ENCODE peak calls at places on chromosomes 11 and 22, in six cellular contexts. One of them, this sample, is unnamed.

GRCh38 chr22:46777609-46777970 is 15.1 kb downstream of the TBC1D22A start:
- DNase-seq in body of pancreas: no peak
- DNase-seq in testis: no peak
- DNase-seq in Karpas-422: peak; percentile 82
- DNase-seq in CD8-positive, alpha-beta memory T cell: peak; percentile 35
- DNase-seq in GM23338: no peak
- DNase-seq in this sample: peak; percentile 44

GRCh38 chr22:50090141-50090714 is 422 bp downstream of the MOV10L1 start:
- DNase-seq in body of pancreas: no peak
- DNase-seq in testis: peak; percentile 28
- DNase-seq in Karpas-422: no peak
- DNase-seq in CD8-positive, alpha-beta memory T cell: no peak
- DNase-seq in GM23338: peak; percentile 57
- DNase-seq in this sample: no peak

GRCh38 chr11:82792822-82793569 is 59.3 kb upstream of the FAM181B start:
- DNase-seq in body of pancreas: no peak
- DNase-seq in testis: no peak
- DNase-seq in Karpas-422: no peak
- DNase-seq in CD8-positive, alpha-beta memory T cell: no peak
- DNase-seq in GM23338: no peak
- DNase-seq in this sample: no peak

GRCh38 chr11:112958670-112959069 is 2.5 kb upstream of the NCAM1 start:
- DNase-seq in body of pancreas: no peak
- DNase-seq in testis: no peak
- DNase-seq in Karpas-422: no peak
- DNase-seq in CD8-positive, alpha-beta memory T cell: no peak
- DNase-seq in GM23338: no peak
- DNase-seq in this sample: no peak

GRCh38 chr22:42179616-42180015 is 49.0 kb upstream of the CYP2D6 start:
- DNase-seq in body of pancreas: no peak
- DNase-seq in testis: no peak
- DNase-seq in Karpas-422: no peak
- DNase-seq in CD8-positive, alpha-beta memory T cell: no peak
- DNase-seq in GM23338: no peak
- DNase-seq in this sample: no peak

GRCh38 chr11:95556342-95557151 is 233.0 kb downstream of the FAM76B start:
- DNase-seq in body of pancreas: no peak
- DNase-seq in testis: no peak
- DNase-seq in Karpas-422: no peak
- DNase-seq in CD8-positive, alpha-beta memory T cell: no peak
- DNase-seq in GM23338: peak; percentile 2
- DNase-seq in this sample: no peak

GRCh38 chr22:37951305-37951704 is 2.1 kb downstream of the C22orf23 start:
- DNase-seq in body of pancreas: no peak
- DNase-seq in testis: no peak
- DNase-seq in Karpas-422: peak; percentile 67
- DNase-seq in CD8-positive, alpha-beta memory T cell: no peak
- DNase-seq in GM23338: peak; percentile 79
- DNase-seq in this sample: no peak

GRCh38 chr11:27107548-27107947 is 66.9 kb downstream of the BBOX1 start:
- DNase-seq in body of pancreas: no peak
- DNase-seq in testis: no peak
- DNase-seq in Karpas-422: no peak
- DNase-seq in CD8-positive, alpha-beta memory T cell: no peak
- DNase-seq in GM23338: no peak
- DNase-seq in this sample: no peak

GRCh38 chr11:61429346-61429690 is 457 bp downstream of the CPSF7 start:
- DNase-seq in body of pancreas: peak; percentile 53
- DNase-seq in testis: peak; percentile 81
- DNase-seq in Karpas-422: peak; percentile 89
- DNase-seq in CD8-positive, alpha-beta memory T cell: peak; percentile 82
- DNase-seq in GM23338: peak; percentile 87
- DNase-seq in this sample: peak; percentile 83

GRCh38 chr11:44366741-44367140 is 56.8 kb upstream of the ALX4 start:
- DNase-seq in body of pancreas: no peak
- DNase-seq in testis: no peak
- DNase-seq in Karpas-422: no peak
- DNase-seq in CD8-positive, alpha-beta memory T cell: no peak
- DNase-seq in GM23338: no peak
- DNase-seq in this sample: no peak

GRCh38 chr11:42709216-42709615 is 602.6 kb upstream of the API5 start:
- DNase-seq in body of pancreas: no peak
- DNase-seq in testis: no peak
- DNase-seq in Karpas-422: no peak
- DNase-seq in CD8-positive, alpha-beta memory T cell: no peak
- DNase-seq in GM23338: no peak
- DNase-seq in this sample: no peak

GRCh38 chr11:45347343-45347742 is 61.2 kb upstream of the SYT13 start:
- DNase-seq in body of pancreas: no peak
- DNase-seq in testis: no peak
- DNase-seq in Karpas-422: no peak
- DNase-seq in CD8-positive, alpha-beta memory T cell: no peak
- DNase-seq in GM23338: no peak
- DNase-seq in this sample: no peak

GRCh38 chr11:61645179-61645868 is 34.9 kb upstream of the DAGLA start:
- DNase-seq in body of pancreas: no peak
- DNase-seq in testis: no peak
- DNase-seq in Karpas-422: peak; percentile 72
- DNase-seq in CD8-positive, alpha-beta memory T cell: no peak
- DNase-seq in GM23338: no peak
- DNase-seq in this sample: no peak

GRCh38 chr11:24198458-24198857 is 298.4 kb upstream of the LUZP2 start:
- DNase-seq in body of pancreas: no peak
- DNase-seq in testis: no peak
- DNase-seq in Karpas-422: no peak
- DNase-seq in CD8-positive, alpha-beta memory T cell: no peak
- DNase-seq in GM23338: no peak
- DNase-seq in this sample: no peak

GRCh38 chr11:85530596-85530995 is 96.5 kb downstream of the DLG2 start:
- DNase-seq in body of pancreas: no peak
- DNase-seq in testis: no peak
- DNase-seq in Karpas-422: no peak
- DNase-seq in CD8-positive, alpha-beta memory T cell: no peak
- DNase-seq in GM23338: no peak
- DNase-seq in this sample: no peak

GRCh38 chr22:21449531-21450319 is 17.5 kb upstream of the TMEM191C start:
- DNase-seq in body of pancreas: no peak
- DNase-seq in testis: peak; percentile 7
- DNase-seq in Karpas-422: no peak
- DNase-seq in CD8-positive, alpha-beta memory T cell: no peak
- DNase-seq in GM23338: no peak
- DNase-seq in this sample: peak; percentile 12

GRCh38 chr22:38826386-38826785 is 17.4 kb downstream of the NPTXR start:
- DNase-seq in body of pancreas: no peak
- DNase-seq in testis: no peak
- DNase-seq in Karpas-422: no peak
- DNase-seq in CD8-positive, alpha-beta memory T cell: no peak
- DNase-seq in GM23338: no peak
- DNase-seq in this sample: no peak

GRCh38 chr11:45041556-45041955 is 90.9 kb upstream of the TP53I11 start:
- DNase-seq in body of pancreas: no peak
- DNase-seq in testis: no peak
- DNase-seq in Karpas-422: no peak
- DNase-seq in CD8-positive, alpha-beta memory T cell: no peak
- DNase-seq in GM23338: no peak
- DNase-seq in this sample: no peak

GRCh38 chr11:111908639-111909305 is 2.8 kb downstream of the CRYAB start:
- DNase-seq in body of pancreas: no peak
- DNase-seq in testis: no peak
- DNase-seq in Karpas-422: no peak
- DNase-seq in CD8-positive, alpha-beta memory T cell: no peak
- DNase-seq in GM23338: no peak
- DNase-seq in this sample: no peak
- H3K36me3 ChIP-seq in body of pancreas: no peaks in the 10 kb centered on the region
- H3K36me3 ChIP-seq in testis: no peaks in the 10 kb centered on the region
- H3K36me3 ChIP-seq in Karpas-422: no peaks in the 10 kb centered on the region
- H3K36me3 ChIP-seq in CD8-positive, alpha-beta memory T cell: no peaks in the 10 kb centered on the region
- H3K36me3 ChIP-seq in GM23338: no peaks in the 10 kb centered on the region
- H3K36me3 ChIP-seq in this sample: no peaks in the 10 kb centered on the region

GRCh38 chr22:40838486-40838885 is 18.0 kb downstream of the ST13 start:
- DNase-seq in body of pancreas: no peak
- DNase-seq in testis: no peak
- DNase-seq in Karpas-422: no peak
- DNase-seq in CD8-positive, alpha-beta memory T cell: no peak
- DNase-seq in GM23338: no peak
- DNase-seq in this sample: no peak
- H3K36me3 ChIP-seq in body of pancreas: no peaks in the 10 kb centered on the region
- H3K36me3 ChIP-seq in testis: no peaks in the 10 kb centered on the region
- H3K36me3 ChIP-seq in Karpas-422: peaks cover 70% of the 10 kb centered on the region
- H3K36me3 ChIP-seq in CD8-positive, alpha-beta memory T cell: peaks cover 62% of the 10 kb centered on the region
- H3K36me3 ChIP-seq in GM23338: peaks cover 50% of the 10 kb centered on the region
- H3K36me3 ChIP-seq in this sample: peaks cover 88% of the 10 kb centered on the region

GRCh38 chr22:26826431-26826935 is 169.1 kb downstream of the MIAT start:
- DNase-seq in body of pancreas: no peak
- DNase-seq in testis: no peak
- DNase-seq in Karpas-422: no peak
- DNase-seq in CD8-positive, alpha-beta memory T cell: no peak
- DNase-seq in GM23338: no peak
- DNase-seq in this sample: no peak
- H3K36me3 ChIP-seq in body of pancreas: no peaks in the 10 kb centered on the region
- H3K36me3 ChIP-seq in testis: no peaks in the 10 kb centered on the region
- H3K36me3 ChIP-seq in Karpas-422: no peaks in the 10 kb centered on the region
- H3K36me3 ChIP-seq in CD8-positive, alpha-beta memory T cell: no peaks in the 10 kb centered on the region
- H3K36me3 ChIP-seq in GM23338: no peaks in the 10 kb centered on the region
- H3K36me3 ChIP-seq in this sample: no peaks in the 10 kb centered on the region

GRCh38 chr11:19933132-19933735 is 220.6 kb downstream of the NAV2 start:
- DNase-seq in body of pancreas: no peak
- DNase-seq in testis: no peak
- DNase-seq in Karpas-422: no peak
- DNase-seq in CD8-positive, alpha-beta memory T cell: no peak
- DNase-seq in GM23338: no peak
- DNase-seq in this sample: no peak
- H3K36me3 ChIP-seq in body of pancreas: no peaks in the 10 kb centered on the region
- H3K36me3 ChIP-seq in testis: no peaks in the 10 kb centered on the region
- H3K36me3 ChIP-seq in Karpas-422: no peaks in the 10 kb centered on the region
- H3K36me3 ChIP-seq in CD8-positive, alpha-beta memory T cell: no peaks in the 10 kb centered on the region
- H3K36me3 ChIP-seq in GM23338: peaks cover 3% of the 10 kb centered on the region
- H3K36me3 ChIP-seq in this sample: no peaks in the 10 kb centered on the region

GRCh38 chr11:70303070-70303469 is 32.6 kb downstream of the PPFIA1 start:
- DNase-seq in body of pancreas: no peak
- DNase-seq in testis: no peak
- DNase-seq in Karpas-422: no peak
- DNase-seq in CD8-positive, alpha-beta memory T cell: no peak
- DNase-seq in GM23338: no peak
- DNase-seq in this sample: no peak
- H3K36me3 ChIP-seq in body of pancreas: no peaks in the 10 kb centered on the region
- H3K36me3 ChIP-seq in testis: no peaks in the 10 kb centered on the region
- H3K36me3 ChIP-seq in Karpas-422: peaks cover 3% of the 10 kb centered on the region
- H3K36me3 ChIP-seq in CD8-positive, alpha-beta memory T cell: no peaks in the 10 kb centered on the region
- H3K36me3 ChIP-seq in GM23338: peaks cover 5% of the 10 kb centered on the region
- H3K36me3 ChIP-seq in this sample: peaks cover 10% of the 10 kb centered on the region

DNA sequence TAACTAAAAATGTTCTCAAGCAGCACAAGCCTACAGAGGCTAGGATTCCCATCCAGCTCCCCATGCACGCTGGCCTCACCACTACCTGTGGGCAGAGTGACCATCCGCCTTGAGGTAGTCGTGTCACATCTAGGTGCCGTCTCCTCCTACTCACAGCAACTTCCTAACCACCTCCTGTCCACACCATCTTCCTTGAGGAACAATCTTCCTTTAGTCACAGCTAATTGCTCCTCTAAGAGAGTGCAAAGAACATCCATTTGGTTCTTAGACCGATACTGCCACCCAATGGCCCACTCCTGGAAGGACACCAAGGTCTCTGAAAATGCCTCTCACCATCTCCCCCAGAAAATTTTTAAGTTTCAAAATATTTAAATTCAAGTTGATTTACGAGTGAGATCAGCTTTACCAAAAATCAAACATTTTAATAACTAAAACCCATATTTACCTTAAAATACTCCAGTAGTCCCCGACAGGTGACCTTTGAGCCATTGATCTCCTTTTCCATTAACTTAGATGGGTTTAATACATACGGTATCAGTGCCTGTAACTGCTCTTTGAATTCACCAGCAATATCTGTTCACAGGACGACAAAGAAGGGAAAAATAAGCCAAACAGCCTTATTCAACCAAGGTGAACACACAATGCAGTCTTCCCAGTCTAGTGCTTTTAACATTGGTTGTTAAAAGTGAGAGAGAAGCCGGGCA is 21.7 kb upstream of the PLAAT3 start:
- DNase-seq in body of pancreas: peak; percentile 69
- DNase-seq in testis: peak; percentile 76
- DNase-seq in Karpas-422: peak; percentile 85
- DNase-seq in CD8-positive, alpha-beta memory T cell: peak; percentile 67
- DNase-seq in GM23338: peak; percentile 92
- DNase-seq in this sample: peak; percentile 43
- H3K36me3 ChIP-seq in body of pancreas: no peaks in the 10 kb centered on the region
- H3K36me3 ChIP-seq in testis: no peaks in the 10 kb centered on the region
- H3K36me3 ChIP-seq in Karpas-422: peaks cover 21% of the 10 kb centered on the region
- H3K36me3 ChIP-seq in CD8-positive, alpha-beta memory T cell: peaks cover 11% of the 10 kb centered on the region
- H3K36me3 ChIP-seq in GM23338: peaks cover 15% of the 10 kb centered on the region
- H3K36me3 ChIP-seq in this sample: no peaks in the 10 kb centered on the region

DNA sequence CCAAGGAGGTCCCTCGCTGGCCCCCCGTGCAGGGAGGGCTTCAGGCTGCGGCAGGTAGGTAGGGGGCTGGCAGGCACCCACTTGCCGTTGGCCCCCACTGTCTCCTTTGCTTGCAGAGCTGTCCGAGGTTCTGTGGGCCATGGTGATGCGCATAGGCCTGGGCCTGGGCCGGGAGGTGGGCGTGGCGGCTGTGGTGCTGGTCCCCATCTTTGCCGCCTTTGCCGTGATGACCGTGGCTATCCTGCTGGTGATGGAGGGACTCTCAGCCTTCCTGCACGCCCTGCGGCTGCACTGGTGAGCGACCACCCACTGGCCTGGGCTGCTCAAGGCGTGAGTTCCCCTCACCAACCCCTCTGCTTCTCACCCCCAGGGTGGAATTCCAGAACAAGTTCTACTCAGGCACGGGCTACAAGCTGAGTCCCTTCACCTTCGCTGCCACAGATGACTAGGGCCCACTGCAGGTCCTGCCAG is 11.6 kb downstream of the TCIRG1 start:
- DNase-seq in body of pancreas: no peak
- DNase-seq in testis: no peak
- DNase-seq in Karpas-422: no peak
- DNase-seq in CD8-positive, alpha-beta memory T cell: no peak
- DNase-seq in GM23338: no peak
- DNase-seq in this sample: peak; percentile 12
- H3K36me3 ChIP-seq in body of pancreas: no peaks in the 10 kb centered on the region
- H3K36me3 ChIP-seq in testis: no peaks in the 10 kb centered on the region
- H3K36me3 ChIP-seq in Karpas-422: peaks cover 3% of the 10 kb centered on the region
- H3K36me3 ChIP-seq in CD8-positive, alpha-beta memory T cell: peaks cover 4% of the 10 kb centered on the region
- H3K36me3 ChIP-seq in GM23338: no peaks in the 10 kb centered on the region
- H3K36me3 ChIP-seq in this sample: peaks cover 5% of the 10 kb centered on the region

DNA sequence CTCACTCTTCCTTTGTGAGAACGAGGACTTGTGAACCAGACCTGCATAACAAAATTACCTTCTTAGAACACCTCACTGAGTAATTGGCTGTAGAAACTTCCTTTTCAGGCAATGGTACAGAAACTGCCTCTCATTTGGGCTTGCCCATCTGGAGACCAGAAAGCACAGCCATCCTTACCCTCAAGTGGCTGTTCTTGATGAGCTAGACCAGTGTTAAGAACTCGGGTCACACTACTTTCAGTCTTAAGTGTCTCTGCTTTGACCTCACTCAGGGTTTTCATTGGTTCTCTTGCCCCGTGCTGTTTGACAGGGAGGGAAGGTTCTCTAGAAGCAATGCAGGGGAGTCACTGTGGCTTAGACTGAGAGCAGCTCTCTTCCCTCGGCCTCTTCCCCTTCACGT is 29.3 kb downstream of the NAT10 start:
- DNase-seq in body of pancreas: no peak
- DNase-seq in testis: no peak
- DNase-seq in Karpas-422: no peak
- DNase-seq in CD8-positive, alpha-beta memory T cell: no peak
- DNase-seq in GM23338: no peak
- DNase-seq in this sample: no peak
- H3K36me3 ChIP-seq in body of pancreas: peaks cover 9% of the 10 kb centered on the region
- H3K36me3 ChIP-seq in testis: no peaks in the 10 kb centered on the region
- H3K36me3 ChIP-seq in Karpas-422: peaks cover 52% of the 10 kb centered on the region
- H3K36me3 ChIP-seq in CD8-positive, alpha-beta memory T cell: peaks cover 70% of the 10 kb centered on the region
- H3K36me3 ChIP-seq in GM23338: peaks cover 35% of the 10 kb centered on the region
- H3K36me3 ChIP-seq in this sample: peaks cover 43% of the 10 kb centered on the region

GRCh38 chr11:131311746-131312145 is 58.7 kb upstream of the NTM start:
- DNase-seq in body of pancreas: no peak
- DNase-seq in testis: no peak
- DNase-seq in Karpas-422: no peak
- DNase-seq in CD8-positive, alpha-beta memory T cell: no peak
- DNase-seq in GM23338: no peak
- DNase-seq in this sample: no peak
- H3K36me3 ChIP-seq in body of pancreas: no peaks in the 10 kb centered on the region
- H3K36me3 ChIP-seq in testis: no peaks in the 10 kb centered on the region
- H3K36me3 ChIP-seq in Karpas-422: no peaks in the 10 kb centered on the region
- H3K36me3 ChIP-seq in CD8-positive, alpha-beta memory T cell: no peaks in the 10 kb centered on the region
- H3K36me3 ChIP-seq in GM23338: peaks cover 8% of the 10 kb centered on the region
- H3K36me3 ChIP-seq in this sample: no peaks in the 10 kb centered on the region

This sample was measured in BE2C.